ENCODE peak calls at places on chromosome 1, in eight cellular contexts. One of them, this sample, is unnamed.

GRCh38 chr1:222561656-222562055 is 13.8 kb upstream of the HHIPL2 start:
- DNase-seq in CD8-positive, alpha-beta T cell: no peak
- DNase-seq in right lobe of liver: no peak
- DNase-seq in thoracic aorta: no peak
- DNase-seq in hepatocyte: no peak
- DNase-seq in neural progenitor cell: no peak
- DNase-seq in body of pancreas: no peak
- DNase-seq in HCT116: no peak
- DNase-seq in this sample: no peak

GRCh38 chr1:7476861-7477534 is 294.1 kb upstream of the VAMP3 start:
- DNase-seq in thoracic aorta: no peak
- DNase-seq in right lobe of liver: no peak
- DNase-seq in body of pancreas: no peak
- DNase-seq in CD8-positive, alpha-beta T cell: no peak
- DNase-seq in HCT116: no peak
- DNase-seq in neural progenitor cell: peak; percentile 77
- DNase-seq in hepatocyte: peak; percentile 39
- DNase-seq in this sample: no peak

GRCh38 chr1:5460974-5461373 is 531.3 kb downstream of the NPHP4 start:
- DNase-seq in hepatocyte: no peak
- DNase-seq in HCT116: no peak
- DNase-seq in neural progenitor cell: no peak
- DNase-seq in body of pancreas: no peak
- DNase-seq in CD8-positive, alpha-beta T cell: no peak
- DNase-seq in thoracic aorta: no peak
- DNase-seq in right lobe of liver: no peak
- DNase-seq in this sample: no peak

GRCh38 chr1:117534995-117535467 is 70.8 kb upstream of the TENT5C start:
- DNase-seq in body of pancreas: peak; percentile 61
- DNase-seq in hepatocyte: peak; percentile 87
- DNase-seq in CD8-positive, alpha-beta T cell: peak; percentile 9
- DNase-seq in HCT116: peak; percentile 35
- DNase-seq in thoracic aorta: no peak
- DNase-seq in neural progenitor cell: peak; percentile 88
- DNase-seq in right lobe of liver: no peak
- DNase-seq in this sample: peak; percentile 46

GRCh38 chr1:208569181-208569580 is 325.0 kb upstream of the PLXNA2 start:
- DNase-seq in thoracic aorta: no peak
- DNase-seq in hepatocyte: no peak
- DNase-seq in CD8-positive, alpha-beta T cell: no peak
- DNase-seq in right lobe of liver: no peak
- DNase-seq in body of pancreas: no peak
- DNase-seq in HCT116: no peak
- DNase-seq in neural progenitor cell: no peak
- DNase-seq in this sample: no peak

GRCh38 chr1:24111264-24111997 is 504 bp downstream of the MYOM3 start:
- DNase-seq in body of pancreas: no peak
- DNase-seq in neural progenitor cell: no peak
- DNase-seq in thoracic aorta: peak; percentile 40
- DNase-seq in CD8-positive, alpha-beta T cell: no peak
- DNase-seq in HCT116: no peak
- DNase-seq in hepatocyte: no peak
- DNase-seq in right lobe of liver: no peak
- DNase-seq in this sample: no peak

GRCh38 chr1:93447481-93448291 is at the start of gene FNBP1L:
- DNase-seq in neural progenitor cell: peak; percentile 94
- DNase-seq in CD8-positive, alpha-beta T cell: peak; percentile 34
- DNase-seq in HCT116: no peak
- DNase-seq in hepatocyte: peak; percentile 94
- DNase-seq in thoracic aorta: no peak
- DNase-seq in body of pancreas: peak; percentile 82
- DNase-seq in right lobe of liver: peak; percentile 86
- DNase-seq in this sample: peak; percentile 19

GRCh38 chr1:3409737-3410434 is 44.6 kb upstream of the ARHGEF16 start:
- DNase-seq in neural progenitor cell: peak; percentile 85
- DNase-seq in right lobe of liver: peak; percentile 44
- DNase-seq in body of pancreas: peak; percentile 47
- DNase-seq in thoracic aorta: no peak
- DNase-seq in CD8-positive, alpha-beta T cell: no peak
- DNase-seq in HCT116: no peak
- DNase-seq in hepatocyte: peak; percentile 76
- DNase-seq in this sample: no peak

GRCh38 chr1:109598655-109599054 is 20.8 kb downstream of the GNAT2 start:
- DNase-seq in right lobe of liver: no peak
- DNase-seq in body of pancreas: no peak
- DNase-seq in CD8-positive, alpha-beta T cell: no peak
- DNase-seq in thoracic aorta: no peak
- DNase-seq in neural progenitor cell: peak; percentile 57
- DNase-seq in hepatocyte: peak; percentile 23
- DNase-seq in HCT116: no peak
- DNase-seq in this sample: no peak

GRCh38 chr1:203769505-203770343 is 4.7 kb downstream of the LAX1 start:
- DNase-seq in right lobe of liver: peak; percentile 79
- DNase-seq in hepatocyte: peak; percentile 91
- DNase-seq in neural progenitor cell: no peak
- DNase-seq in body of pancreas: peak; percentile 88
- DNase-seq in CD8-positive, alpha-beta T cell: no peak
- DNase-seq in HCT116: no peak
- DNase-seq in thoracic aorta: peak; percentile 61
- DNase-seq in this sample: no peak

GRCh38 chr1:210598135-210598652 is 269.5 kb downstream of the HHAT start:
- DNase-seq in right lobe of liver: no peak
- DNase-seq in neural progenitor cell: no peak
- DNase-seq in CD8-positive, alpha-beta T cell: no peak
- DNase-seq in thoracic aorta: peak; percentile 21
- DNase-seq in hepatocyte: peak; percentile 30
- DNase-seq in body of pancreas: no peak
- DNase-seq in HCT116: no peak
- DNase-seq in this sample: no peak

GRCh38 chr1:81559662-81560350 is 240.9 kb upstream of the ADGRL2 start:
- DNase-seq in hepatocyte: no peak
- DNase-seq in HCT116: no peak
- DNase-seq in body of pancreas: no peak
- DNase-seq in right lobe of liver: no peak
- DNase-seq in thoracic aorta: no peak
- DNase-seq in neural progenitor cell: no peak
- DNase-seq in CD8-positive, alpha-beta T cell: no peak
- DNase-seq in this sample: no peak

GRCh38 chr1:38740543-38740942 is 119.0 kb downstream of the RRAGC start:
- DNase-seq in CD8-positive, alpha-beta T cell: no peak
- DNase-seq in body of pancreas: no peak
- DNase-seq in neural progenitor cell: no peak
- DNase-seq in HCT116: no peak
- DNase-seq in thoracic aorta: no peak
- DNase-seq in right lobe of liver: no peak
- DNase-seq in hepatocyte: peak; percentile 22
- DNase-seq in this sample: no peak

GRCh38 chr1:62436039-62436465 is 797 bp upstream of the USP1 start:
- DNase-seq in hepatocyte: no peak
- DNase-seq in right lobe of liver: peak; percentile 94
- DNase-seq in thoracic aorta: no peak
- DNase-seq in CD8-positive, alpha-beta T cell: peak; percentile 96
- DNase-seq in neural progenitor cell: no peak
- DNase-seq in HCT116: no peak
- DNase-seq in body of pancreas: peak; percentile 95
- DNase-seq in this sample: peak; percentile 99

GRCh38 chr1:62437273-62437945 is 560 bp downstream of the USP1 start:
- DNase-seq in body of pancreas: no peak
- DNase-seq in thoracic aorta: no peak
- DNase-seq in CD8-positive, alpha-beta T cell: peak; percentile 20
- DNase-seq in hepatocyte: peak; percentile 48
- DNase-seq in right lobe of liver: peak; percentile 76
- DNase-seq in neural progenitor cell: peak; percentile 61
- DNase-seq in HCT116: no peak
- DNase-seq in this sample: no peak

GRCh38 chr1:62436466-62437272 is at the start of gene USP1:
- DNase-seq in CD8-positive, alpha-beta T cell: peak; percentile 95
- DNase-seq in neural progenitor cell: peak; percentile 100
- DNase-seq in right lobe of liver: peak; percentile 95
- DNase-seq in HCT116: peak; percentile 99
- DNase-seq in hepatocyte: peak; percentile 99
- DNase-seq in thoracic aorta: peak; percentile 98
- DNase-seq in body of pancreas: peak; percentile 94
- DNase-seq in this sample: peak; percentile 95

GRCh38 chr1:62438163-62438562 is 1.3 kb downstream of the USP1 start:
- DNase-seq in body of pancreas: no peak
- DNase-seq in HCT116: no peak
- DNase-seq in hepatocyte: no peak
- DNase-seq in thoracic aorta: no peak
- DNase-seq in neural progenitor cell: no peak
- DNase-seq in right lobe of liver: no peak
- DNase-seq in CD8-positive, alpha-beta T cell: no peak
- DNase-seq in this sample: no peak

DNA sequence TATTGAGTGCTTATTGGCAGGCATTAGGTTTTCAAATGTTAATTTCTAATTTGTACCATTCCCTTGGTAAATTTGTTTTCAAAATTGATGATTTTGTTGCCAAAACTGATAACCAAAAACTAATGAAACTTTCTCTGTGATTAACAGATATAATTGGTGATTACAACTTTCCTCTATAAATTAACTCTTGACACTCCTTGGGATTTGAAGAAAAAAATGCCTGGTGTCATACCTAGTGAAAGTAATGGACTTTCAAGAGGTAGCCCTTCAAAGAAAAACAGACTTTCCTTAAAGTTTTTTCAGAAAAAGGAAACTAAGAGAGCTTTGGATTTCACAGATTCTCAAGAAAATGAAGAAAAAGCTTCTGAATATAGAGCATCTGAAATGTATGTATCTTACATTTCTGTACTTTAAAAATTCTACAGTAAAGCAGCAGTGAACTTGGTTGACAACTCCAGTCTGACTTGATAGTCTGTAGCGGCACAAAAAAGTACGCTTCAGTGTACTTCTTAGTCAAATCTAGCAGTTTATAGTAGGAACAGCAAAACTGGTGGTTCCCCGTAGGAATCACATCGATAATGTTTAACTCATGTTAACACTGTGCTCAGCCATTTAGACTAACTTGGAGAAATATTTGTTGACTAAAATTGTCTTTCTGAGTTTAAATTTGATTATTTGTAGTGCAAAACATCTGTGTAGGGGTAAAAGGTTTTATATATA is 3.0 kb downstream of the USP1 start:
- DNase-seq in hepatocyte: peak; percentile 27
- DNase-seq in neural progenitor cell: no peak
- DNase-seq in body of pancreas: no peak
- DNase-seq in HCT116: no peak
- DNase-seq in right lobe of liver: no peak
- DNase-seq in CD8-positive, alpha-beta T cell: no peak
- DNase-seq in thoracic aorta: no peak
- DNase-seq in this sample: peak; percentile 26
- H3K4me3 ChIP-seq in hepatocyte: no peak overlapping the region
- H3K4me3 ChIP-seq in neural progenitor cell: peak overlapping the region; percentile 92
- H3K4me3 ChIP-seq in body of pancreas: no peak overlapping the region
- H3K4me3 ChIP-seq in HCT116: no peak overlapping the region
- H3K4me3 ChIP-seq in right lobe of liver: no peak overlapping the region
- H3K4me3 ChIP-seq in CD8-positive, alpha-beta T cell: no peak overlapping the region
- H3K4me3 ChIP-seq in thoracic aorta: no peak overlapping the region
- H3K4me3 ChIP-seq in this sample: peak overlapping the region; percentile 86

GRCh38 chr1:183580281-183580682 is 10.0 kb downstream of the NCF2 start:
- DNase-seq in right lobe of liver: no peak
- DNase-seq in thoracic aorta: no peak
- DNase-seq in HCT116: peak; percentile 48
- DNase-seq in neural progenitor cell: peak; percentile 60
- DNase-seq in body of pancreas: no peak
- DNase-seq in CD8-positive, alpha-beta T cell: no peak
- DNase-seq in hepatocyte: no peak
- DNase-seq in this sample: no peak
- TF ChIP-seq CTCF in right lobe of liver: peak; percentile 27
- TF ChIP-seq CTCF in thoracic aorta: no peak
- TF ChIP-seq CTCF in HCT116: peak; percentile 39
- TF ChIP-seq CTCF in neural progenitor cell: peak; percentile 47
- TF ChIP-seq CTCF in body of pancreas: no peak
- TF ChIP-seq CTCF in CD8-positive, alpha-beta T cell: no peak
- TF ChIP-seq CTCF in hepatocyte: no peak
- TF ChIP-seq CTCF in this sample: peak; percentile 38

DNA sequence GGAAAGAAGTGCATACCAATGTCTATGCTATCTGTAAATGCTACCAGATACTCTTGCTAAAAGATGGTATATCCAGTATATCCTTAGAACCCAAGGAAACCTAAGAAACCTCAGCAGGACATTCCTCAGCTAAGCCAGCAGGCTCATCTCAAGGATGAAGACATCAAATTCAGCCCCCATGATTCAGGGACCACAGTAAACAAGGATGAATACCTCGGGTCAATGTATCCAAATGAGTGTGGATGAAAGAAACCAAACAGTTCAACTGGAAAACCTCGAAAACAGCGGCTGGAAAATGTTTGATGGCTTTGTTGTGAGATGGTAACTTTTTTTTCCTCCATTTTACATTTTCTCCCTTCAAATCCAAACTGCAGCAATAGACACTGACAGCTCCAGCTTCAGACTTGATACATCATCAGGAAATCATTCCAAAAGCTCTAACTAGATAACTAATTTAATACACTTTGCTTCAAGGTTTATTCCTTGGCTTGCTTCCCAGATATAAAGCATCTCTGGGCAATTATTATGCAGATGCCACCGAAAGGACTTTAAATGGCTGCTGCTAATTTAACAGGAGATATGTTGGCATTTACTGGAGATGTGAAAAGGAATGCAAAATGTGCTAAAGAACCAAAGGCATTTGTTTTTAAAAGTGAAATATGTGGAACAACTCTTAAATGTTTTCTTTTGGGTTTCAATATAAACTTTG is 73.6 kb downstream of the SMYD2 start:
- DNase-seq in hepatocyte: no peak
- DNase-seq in body of pancreas: no peak
- DNase-seq in CD8-positive, alpha-beta T cell: no peak
- DNase-seq in right lobe of liver: no peak
- DNase-seq in neural progenitor cell: no peak
- DNase-seq in thoracic aorta: no peak
- DNase-seq in HCT116: no peak
- DNase-seq in this sample: no peak
- H3K36me3 ChIP-seq in hepatocyte: no peaks in the 10 kb centered on the region
- H3K36me3 ChIP-seq in body of pancreas: peaks cover 7% of the 10 kb centered on the region
- H3K36me3 ChIP-seq in CD8-positive, alpha-beta T cell: no peaks in the 10 kb centered on the region
- H3K36me3 ChIP-seq in right lobe of liver: no peaks in the 10 kb centered on the region
- H3K36me3 ChIP-seq in neural progenitor cell: no peaks in the 10 kb centered on the region
- H3K36me3 ChIP-seq in thoracic aorta: peaks cover 11% of the 10 kb centered on the region
- H3K36me3 ChIP-seq in HCT116: peaks cover 7% of the 10 kb centered on the region
- H3K36me3 ChIP-seq in this sample: no peaks in the 10 kb centered on the region

DNA sequence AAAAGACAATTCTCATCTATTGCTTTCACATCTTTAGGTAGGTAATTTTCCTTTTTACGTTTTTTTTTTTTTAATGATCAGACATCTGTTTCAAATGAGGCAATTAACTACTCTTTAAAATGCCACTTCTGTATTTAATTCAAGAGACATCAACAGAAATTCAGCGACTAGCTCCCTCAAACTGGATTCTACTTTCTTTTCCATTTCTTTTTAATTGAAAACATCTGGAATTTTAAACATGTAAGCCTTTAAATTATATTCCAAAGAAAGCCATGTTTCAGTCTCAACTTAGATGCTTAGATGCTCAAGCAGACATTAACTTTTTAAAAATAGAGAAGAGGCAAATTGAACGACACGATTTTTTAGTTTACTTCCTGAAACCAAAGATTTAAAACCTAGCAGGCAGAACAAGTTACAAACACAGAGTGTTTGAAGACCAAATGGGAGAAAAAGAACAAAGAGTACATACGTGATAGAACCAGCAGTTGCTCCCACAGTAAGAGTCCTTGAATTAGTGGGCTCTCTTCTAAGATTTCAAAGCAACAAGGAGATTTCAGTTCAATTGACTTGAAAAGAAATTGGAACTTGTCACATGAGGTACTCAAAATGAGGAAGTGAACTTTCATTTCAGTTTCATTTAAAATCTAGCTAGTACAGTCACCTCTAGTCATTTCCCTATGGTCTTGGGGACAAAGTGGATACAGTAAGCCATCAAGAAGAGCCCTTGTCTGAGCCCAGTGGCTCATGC is at the start of gene CTSS:
- DNase-seq in thoracic aorta: no peak
- DNase-seq in body of pancreas: no peak
- DNase-seq in CD8-positive, alpha-beta T cell: no peak
- DNase-seq in hepatocyte: no peak
- DNase-seq in neural progenitor cell: no peak
- DNase-seq in right lobe of liver: no peak
- DNase-seq in HCT116: no peak
- DNase-seq in this sample: peak; percentile 78
- H3K4me3 ChIP-seq in thoracic aorta: peak within 1 kb of the TSS; percentile 66
- H3K4me3 ChIP-seq in body of pancreas: no peak within 1 kb of the TSS
- H3K4me3 ChIP-seq in CD8-positive, alpha-beta T cell: peak within 1 kb of the TSS; percentile 47
- H3K4me3 ChIP-seq in hepatocyte: no peak within 1 kb of the TSS
- H3K4me3 ChIP-seq in neural progenitor cell: no peak within 1 kb of the TSS
- H3K4me3 ChIP-seq in right lobe of liver: peak within 1 kb of the TSS; percentile 37
- H3K4me3 ChIP-seq in HCT116: no peak within 1 kb of the TSS
- H3K4me3 ChIP-seq in this sample: peak within 1 kb of the TSS; percentile 64

This sample was measured in GM06990.